ENCODE peak calls at places on chromosomes 6 and 20, in nine cellular contexts. Y, F, O, U, J, L, X, B and S are unnamed samples.

GRCh38 chr20:59765599-59766177 is 161.3 kb downstream of the PHACTR3 start:
- DNase-seq in B (no peak), J (peak; percentile 59), U (no peak), O (no peak), Y (no peak), L (no peak), X (no peak), F (no peak), S (no peak)

GRCh38 chr6:33453361-33454008 is 891 bp upstream of the ZBTB9 start:
- DNase-seq in O (no peak), L (no peak), X (no peak), U (no peak), B (no peak), Y (peak; percentile 35), J (no peak), F (peak; percentile 4), S (no peak)

GRCh38 chr6:118372413-118372812 is 175.7 kb upstream of the PLN start:
- DNase-seq in F (peak; percentile 25), O (no peak), X (no peak), U (no peak), B (no peak), L (peak; percentile 67), Y (no peak), J (no peak), S (peak; percentile 48)

GRCh38 chr6:75098709-75099108 is 107.1 kb downstream of the COL12A1 start:
- DNase-seq in J (no peak), B (no peak), U (no peak), F (peak; percentile 97), L (peak; percentile 98), O (peak; percentile 66), Y (peak; percentile 89), X (no peak), S (peak; percentile 92)

GRCh38 chr6:7052441-7052936 is 55.3 kb upstream of the RREB1 start:
- DNase-seq in O (peak; percentile 13), J (peak; percentile 57), B (no peak), X (no peak), L (peak; percentile 60), Y (peak; percentile 68), U (peak; percentile 24), F (peak; percentile 88), S (peak; percentile 11)

GRCh38 chr6:140541288-140541687 is 1166.8 kb upstream of the CITED2 start:
- DNase-seq in X (no peak), J (no peak), F (peak; percentile 56), B (no peak), L (no peak), U (no peak), Y (no peak), O (no peak), S (peak; percentile 46)

GRCh38 chr6:12898603-12899002 is 182.0 kb downstream of the PHACTR1 start:
- DNase-seq in Y (no peak), L (no peak), F (no peak), O (no peak), U (no peak), J (no peak), X (no peak), B (no peak), S (no peak)

GRCh38 chr6:119479860-119480655 is 130.5 kb upstream of the MAN1A1 start:
- DNase-seq in B (no peak), O (no peak), F (peak; percentile 53), X (no peak), Y (peak; percentile 15), U (no peak), L (peak; percentile 85), J (no peak), S (no peak)

GRCh38 chr20:53611449-53611894 is 17.8 kb upstream of the ZNF217 start:
- DNase-seq in L (peak; percentile 99), B (no peak), J (no peak), U (peak; percentile 41), Y (peak; percentile 86), O (peak; percentile 97), X (no peak), F (peak; percentile 97), S (peak; percentile 98)

GRCh38 chr6:89589297-89590074 is 49.1 kb downstream of the LYRM2 start:
- DNase-seq in X (no peak), B (no peak), U (no peak), J (peak; percentile 19), O (no peak), L (no peak), Y (no peak), F (no peak), S (no peak)

GRCh38 chr6:31966997-31967925 is 4.7 kb downstream of the DXO start:
- DNase-seq in X (no peak), J (no peak), L (no peak), O (no peak), B (no peak), Y (no peak), U (no peak), F (no peak), S (no peak)

GRCh38 chr6:164345340-164345739 is 930.8 kb downstream of the QKI start:
- DNase-seq in F (no peak), O (no peak), B (no peak), U (no peak), Y (no peak), J (no peak), X (no peak), L (no peak), S (no peak)

GRCh38 chr6:156794963-156795362 is 17.8 kb downstream of the ARID1B start:
- DNase-seq in B (no peak), U (no peak), J (no peak), F (no peak), L (no peak), O (peak; percentile 76), X (no peak), Y (no peak), S (no peak)

GRCh38 chr6:56652994-56653393 is 10.3 kb upstream of the DST start:
- DNase-seq in J (no peak), B (no peak), Y (peak; percentile 31), U (peak; percentile 71), L (peak; percentile 83), X (no peak), F (peak; percentile 84), O (peak; percentile 13), S (peak; percentile 69)

GRCh38 chr6:25389501-25389900 is 110.3 kb downstream of the CARMIL1 start:
- DNase-seq in U (no peak), L (peak; percentile 36), J (no peak), O (peak; percentile 13), Y (peak; percentile 69), F (peak; percentile 42), X (no peak), B (no peak), S (peak; percentile 16)

GRCh38 chr6:44932651-44933091 is 395.5 kb upstream of the RUNX2 start:
- DNase-seq in L (no peak), J (no peak), X (no peak), F (no peak), U (no peak), B (peak; percentile 17), Y (no peak), O (no peak), S (no peak)

GRCh38 chr6:23526519-23526918 is 599.5 kb upstream of the NRSN1 start:
- DNase-seq in F (no peak), U (no peak), L (peak; percentile 21), X (no peak), B (no peak), J (no peak), O (no peak), Y (no peak), S (no peak)

GRCh38 chr6:144349690-144350132 is 64.6 kb downstream of the UTRN start:
- DNase-seq in U (no peak), L (peak; percentile 42), J (no peak), Y (peak; percentile 36), F (peak; percentile 84), B (no peak), O (peak; percentile 61), X (no peak), S (peak; percentile 73)

GRCh38 chr20:58214310-58214709 is 14.1 kb downstream of the ANKRD60 start:
- DNase-seq in U (no peak), J (no peak), L (no peak), O (no peak), Y (no peak), X (no peak), B (no peak), F (no peak), S (no peak)

GRCh38 chr6:43093361-43094289 is 17.5 kb downstream of the PTK7 start:
- DNase-seq in F (peak; percentile 82), L (peak; percentile 69), J (no peak), X (no peak), U (no peak), Y (peak; percentile 79), B (no peak), O (no peak), S (peak; percentile 78)

GRCh38 chr20:44273231-44274215 is 26.4 kb downstream of the GDAP1L1 start:
- DNase-seq in F (no peak), U (no peak), O (no peak), Y (no peak), B (no peak), L (no peak), J (no peak), X (no peak), S (no peak)

GRCh38 chr20:58073945-58074920 is 154.2 kb downstream of the ANKRD60 start:
- DNase-seq in B (no peak), Y (peak; percentile 80), X (no peak), F (peak; percentile 79), L (peak; percentile 1), O (peak; percentile 72), J (no peak), U (no peak), S (peak; percentile 37)